ENCODE peak calls at places on chromosomes 6 and 20, in ten cellular contexts. P is body of pancreas; I is HT1080; F is A172; D is activated T-cell treated with anti-CD3 and anti-CD28 coated beads, Interleukin-2, amount 50 U/mL, for 72 hours; M is astrocyte of the spinal cord; B is GM12878; N is NCI-H1092 treated with DMSO at 0.1 percent for 48 hours; A is GM19239; J is T-cell. R is an unnamed sample.

GRCh38 chr6:116156405-116157326 is 30.7 kb upstream of the COL10A1 start:
- DNase-seq in D (no peak), M (no peak), F (no peak), I (no peak), P (no peak), A (no peak), J (no peak), B (no peak), N (no peak), R (no peak)

GRCh38 chr6:69887026-69887425 is 20.7 kb downstream of the COL19A1 start:
- DNase-seq in J (no peak), F (peak), N (no peak), I (no peak), D (no peak), M (peak), A (no peak), B (no peak), P (no peak), R (no peak)

GRCh38 chr6:156616495-156616894 is 160.7 kb upstream of the ARID1B start:
- DNase-seq in J (no peak), B (no peak), I (no peak), N (no peak), D (no peak), A (no peak), M (no peak), F (no peak), P (no peak), R (no peak)

GRCh38 chr20:32585011-32585518 is at the start of gene NOL4L:
- DNase-seq in F (no peak), N (peak), P (no peak), A (no peak), B (no peak), D (peak), M (no peak), J (peak), I (no peak), R (peak)

GRCh38 chr20:17518339-17519052 is 12.7 kb downstream of the BFSP1 start:
- DNase-seq in P (peak), J (no peak), I (no peak), B (no peak), M (no peak), F (no peak), A (no peak), N (no peak), D (no peak), R (no peak)

GRCh38 chr6:4687989-4688947 is 87.9 kb upstream of the CDYL start:
- DNase-seq in P (no peak), N (no peak), B (no peak), M (peak), I (peak), F (peak), A (no peak), J (no peak), D (no peak), R (peak)

GRCh38 chr20:8389381-8390368 is 257.6 kb downstream of the PLCB1 start:
- DNase-seq in B (no peak), F (peak), P (no peak), I (peak), J (no peak), M (peak), D (no peak), A (no peak), N (peak), R (peak)

GRCh38 chr20:63703471-63703975 is 4.3 kb downstream of the ARFRP1 start:
- DNase-seq in F (no peak), A (no peak), M (no peak), N (no peak), P (no peak), I (no peak), B (no peak), J (no peak), D (no peak), R (no peak)